ENCODE peak calls at places on chromosome 10, in seven cellular contexts. F is RWPE1; T is lung; N is activated T-cell treated with anti-CD3 and anti-CD28 coated beads for 1 hour; X is NK-92 treated with Interleukin-12 subunit alpha and Interleukin-12 subunit beta, amount 100 ng/mL, for 24 hours; V is NCI-H460; B is stimulated activated CD4-positive, alpha-beta T cell treated with anti-CD3 and anti-CD28 coated beads, Interleukin-4, amount 100 ng/mL, for 48 hours. Q is an unnamed sample.

GRCh38 chr10:118723467-118723866 is 31.3 kb downstream of the CACUL1 start:
- DNase-seq in N (no peak), T (no peak), X (no peak), V (no peak), F (no peak), B (no peak), Q (no peak)

GRCh38 chr10:128927389-128927788 is 539.7 kb upstream of the MGMT start:
- DNase-seq in V (no peak), B (no peak), T (no peak), N (no peak), X (no peak), F (no peak), Q (no peak)

GRCh38 chr10:34667177-34667576 is 147.9 kb downstream of the PARD3 start:
- DNase-seq in X (no peak), T (no peak), V (no peak), N (no peak), B (no peak), F (no peak), Q (no peak)

GRCh38 chr10:87734987-87735827 is 75.5 kb downstream of the PAPSS2 start:
- DNase-seq in B (no peak), T (no peak), F (peak), V (peak), X (no peak), N (no peak), Q (peak)

GRCh38 chr10:121818599-121818998 is 109.2 kb downstream of the ATE1 start:
- DNase-seq in F (no peak), T (no peak), N (no peak), B (no peak), X (no peak), V (no peak), Q (no peak)

GRCh38 chr10:69624245-69624786 is 5.7 kb upstream of the FAM241B start:
- DNase-seq in N (no peak), X (no peak), V (no peak), B (no peak), F (no peak), T (no peak), Q (no peak)

GRCh38 chr10:5563237-5563961 is 38.6 kb downstream of the CALML3 start:
- DNase-seq in X (no peak), N (no peak), F (no peak), B (no peak), V (no peak), T (no peak), Q (no peak)

GRCh38 chr10:79608505-79609375 is 2.0 kb upstream of the SFTPA1 start:
- DNase-seq in F (peak), X (peak), V (peak), N (peak), B (peak), T (no peak), Q (no peak)

GRCh38 chr10:124875596-124875995 is 66.3 kb upstream of the ZRANB1 start:
- DNase-seq in B (no peak), F (no peak), V (no peak), T (no peak), N (no peak), X (no peak), Q (no peak)

GRCh38 chr10:93221521-93221920 is 147.8 kb downstream of the CYP26A1 start:
- DNase-seq in X (no peak), B (no peak), T (no peak), N (no peak), F (no peak), V (no peak), Q (no peak)

GRCh38 chr10:72274730-72275350 is 1.1 kb downstream of the DDIT4 start:
- DNase-seq in V (peak), F (no peak), N (peak), T (peak), B (peak), X (peak), Q (peak)

GRCh38 chr10:372566-372965 is 237.3 kb downstream of the ZMYND11 start:
- DNase-seq in F (no peak), B (no peak), X (no peak), V (no peak), T (no peak), N (no peak), Q (no peak)